ENCODE peak calls at places on chromosomes 1 and 21, in ten cellular contexts. One of them, this sample, is unnamed. For H3K9me3, the result is how much of the 10 kb centered on the place peaks cover.

GRCh38 chr21:44965251-44966022 is 25.6 kb downstream of the SLX9 start:
- DNase-seq in pancreas: no peak
- DNase-seq in transverse colon: no peak
- DNase-seq in CD4-positive, alpha-beta T cell: peak
- DNase-seq in MM.1S: no peak
- DNase-seq in GM23248: peak
- DNase-seq in uterus: no peak
- DNase-seq in Peyer's patch: no peak
- DNase-seq in psoas muscle: peak
- DNase-seq in mammary epithelial cell: no peak
- DNase-seq in this sample: no peak

GRCh38 chr1:176102700-176103244 is 104.3 kb downstream of the COP1 start:
- DNase-seq in pancreas: no peak
- DNase-seq in transverse colon: no peak
- DNase-seq in CD4-positive, alpha-beta T cell: no peak
- DNase-seq in MM.1S: no peak
- DNase-seq in GM23248: peak
- DNase-seq in uterus: no peak
- DNase-seq in Peyer's patch: no peak
- DNase-seq in psoas muscle: no peak
- DNase-seq in mammary epithelial cell: peak
- DNase-seq in this sample: no peak

GRCh38 chr21:26925122-26925521 is 41.8 kb downstream of the ADAMTS5 start:
- DNase-seq in pancreas: no peak
- DNase-seq in transverse colon: no peak
- DNase-seq in CD4-positive, alpha-beta T cell: no peak
- DNase-seq in MM.1S: no peak
- DNase-seq in GM23248: no peak
- DNase-seq in uterus: no peak
- DNase-seq in Peyer's patch: no peak
- DNase-seq in psoas muscle: no peak
- DNase-seq in mammary epithelial cell: no peak
- DNase-seq in this sample: no peak

GRCh38 chr1:11530731-11531311 is 51.9 kb downstream of the DISP3 start:
- DNase-seq in pancreas: no peak
- DNase-seq in transverse colon: no peak
- DNase-seq in CD4-positive, alpha-beta T cell: no peak
- DNase-seq in MM.1S: no peak
- DNase-seq in GM23248: no peak
- DNase-seq in uterus: no peak
- DNase-seq in Peyer's patch: no peak
- DNase-seq in psoas muscle: no peak
- DNase-seq in mammary epithelial cell: no peak
- DNase-seq in this sample: no peak

GRCh38 chr1:172697463-172698100 is 38.7 kb downstream of the FASLG start:
- DNase-seq in pancreas: no peak
- DNase-seq in transverse colon: no peak
- DNase-seq in CD4-positive, alpha-beta T cell: no peak
- DNase-seq in MM.1S: no peak
- DNase-seq in GM23248: no peak
- DNase-seq in uterus: no peak
- DNase-seq in Peyer's patch: no peak
- DNase-seq in psoas muscle: no peak
- DNase-seq in mammary epithelial cell: no peak
- DNase-seq in this sample: no peak

GRCh38 chr1:43135857-43136781 is 36.0 kb downstream of the EBNA1BP2 start:
- DNase-seq in pancreas: no peak
- DNase-seq in transverse colon: no peak
- DNase-seq in CD4-positive, alpha-beta T cell: no peak
- DNase-seq in MM.1S: no peak
- DNase-seq in GM23248: peak
- DNase-seq in uterus: no peak
- DNase-seq in Peyer's patch: no peak
- DNase-seq in psoas muscle: no peak
- DNase-seq in mammary epithelial cell: peak
- DNase-seq in this sample: no peak

GRCh38 chr1:235329139-235329808 is 904 bp downstream of the GGPS1 start:
- DNase-seq in pancreas: peak
- DNase-seq in transverse colon: peak
- DNase-seq in CD4-positive, alpha-beta T cell: peak
- DNase-seq in MM.1S: peak
- DNase-seq in GM23248: peak
- DNase-seq in uterus: peak
- DNase-seq in Peyer's patch: peak
- DNase-seq in psoas muscle: no peak
- DNase-seq in mammary epithelial cell: no peak
- DNase-seq in this sample: peak

GRCh38 chr1:77605246-77606026 is 77.0 kb downstream of the ZZZ3 start:
- DNase-seq in pancreas: no peak
- DNase-seq in transverse colon: peak
- DNase-seq in CD4-positive, alpha-beta T cell: no peak
- DNase-seq in MM.1S: no peak
- DNase-seq in GM23248: peak
- DNase-seq in uterus: peak
- DNase-seq in Peyer's patch: no peak
- DNase-seq in psoas muscle: peak
- DNase-seq in mammary epithelial cell: peak
- DNase-seq in this sample: peak

GRCh38 chr1:17878837-17879236 is 123.7 kb downstream of the ACTL8 start:
- DNase-seq in pancreas: no peak
- DNase-seq in transverse colon: no peak
- DNase-seq in CD4-positive, alpha-beta T cell: no peak
- DNase-seq in MM.1S: no peak
- DNase-seq in GM23248: peak
- DNase-seq in uterus: no peak
- DNase-seq in Peyer's patch: no peak
- DNase-seq in psoas muscle: peak
- DNase-seq in mammary epithelial cell: peak
- DNase-seq in this sample: no peak

GRCh38 chr1:201904579-201904978 is 15.9 kb downstream of the SHISA4 start:
- DNase-seq in pancreas: no peak
- DNase-seq in transverse colon: peak
- DNase-seq in CD4-positive, alpha-beta T cell: no peak
- DNase-seq in MM.1S: no peak
- DNase-seq in GM23248: peak
- DNase-seq in uterus: peak
- DNase-seq in Peyer's patch: no peak
- DNase-seq in psoas muscle: no peak
- DNase-seq in mammary epithelial cell: peak
- DNase-seq in this sample: no peak

GRCh38 chr1:22431965-22432364 is 19.7 kb upstream of the ZBTB40 start:
- DNase-seq in pancreas: no peak
- DNase-seq in transverse colon: no peak
- DNase-seq in CD4-positive, alpha-beta T cell: no peak
- DNase-seq in MM.1S: no peak
- DNase-seq in GM23248: no peak
- DNase-seq in uterus: no peak
- DNase-seq in Peyer's patch: no peak
- DNase-seq in psoas muscle: no peak
- DNase-seq in mammary epithelial cell: no peak
- DNase-seq in this sample: no peak
- H3K27ac ChIP-seq in pancreas: no peak
- H3K27ac ChIP-seq in transverse colon: no peak
- H3K27ac ChIP-seq in CD4-positive, alpha-beta T cell: no peak
- H3K27ac ChIP-seq in MM.1S: no peak
- H3K27ac ChIP-seq in GM23248: no peak
- H3K27ac ChIP-seq in uterus: no peak
- H3K27ac ChIP-seq in Peyer's patch: no peak
- H3K27ac ChIP-seq in psoas muscle: no peak
- H3K27ac ChIP-seq in mammary epithelial cell: no peak
- H3K27ac ChIP-seq in this sample: no peak

GRCh38 chr1:23694371-23694770 is 2.8 kb downstream of the RPL11 start:
- DNase-seq in pancreas: no peak
- DNase-seq in transverse colon: no peak
- DNase-seq in CD4-positive, alpha-beta T cell: no peak
- DNase-seq in MM.1S: no peak
- DNase-seq in GM23248: no peak
- DNase-seq in uterus: no peak
- DNase-seq in Peyer's patch: no peak
- DNase-seq in psoas muscle: no peak
- DNase-seq in mammary epithelial cell: no peak
- DNase-seq in this sample: no peak

GRCh38 chr1:23691499-23692307 is at the start of gene RPL11:
- DNase-seq in pancreas: peak
- DNase-seq in transverse colon: peak
- DNase-seq in CD4-positive, alpha-beta T cell: peak
- DNase-seq in MM.1S: peak
- DNase-seq in GM23248: peak
- DNase-seq in uterus: peak
- DNase-seq in Peyer's patch: peak
- DNase-seq in psoas muscle: peak
- DNase-seq in mammary epithelial cell: peak
- DNase-seq in this sample: peak

GRCh38 chr1:23695667-23696066 is 4.1 kb downstream of the RPL11 start:
- DNase-seq in pancreas: no peak
- DNase-seq in transverse colon: no peak
- DNase-seq in CD4-positive, alpha-beta T cell: no peak
- DNase-seq in MM.1S: no peak
- DNase-seq in GM23248: no peak
- DNase-seq in uterus: no peak
- DNase-seq in Peyer's patch: no peak
- DNase-seq in psoas muscle: no peak
- DNase-seq in mammary epithelial cell: no peak
- DNase-seq in this sample: no peak

GRCh38 chr1:23692308-23692871 is 784 bp downstream of the RPL11 start:
- DNase-seq in pancreas: no peak
- DNase-seq in transverse colon: no peak
- DNase-seq in CD4-positive, alpha-beta T cell: no peak
- DNase-seq in MM.1S: peak
- DNase-seq in GM23248: peak
- DNase-seq in uterus: no peak
- DNase-seq in Peyer's patch: no peak
- DNase-seq in psoas muscle: no peak
- DNase-seq in mammary epithelial cell: no peak
- DNase-seq in this sample: no peak

GRCh38 chr1:23693599-23693998 is 2.0 kb downstream of the RPL11 start:
- DNase-seq in pancreas: no peak
- DNase-seq in transverse colon: no peak
- DNase-seq in CD4-positive, alpha-beta T cell: no peak
- DNase-seq in MM.1S: no peak
- DNase-seq in GM23248: no peak
- DNase-seq in uterus: no peak
- DNase-seq in Peyer's patch: no peak
- DNase-seq in psoas muscle: no peak
- DNase-seq in mammary epithelial cell: no peak
- DNase-seq in this sample: no peak
- H3K9me3 ChIP-seq in pancreas: under half
- H3K9me3 ChIP-seq in transverse colon: under half
- H3K9me3 ChIP-seq in CD4-positive, alpha-beta T cell: under half
- H3K9me3 ChIP-seq in MM.1S: under half
- H3K9me3 ChIP-seq in GM23248: under half
- H3K9me3 ChIP-seq in uterus: under half
- H3K9me3 ChIP-seq in Peyer's patch: under half
- H3K9me3 ChIP-seq in psoas muscle: under half
- H3K9me3 ChIP-seq in mammary epithelial cell: under half
- H3K9me3 ChIP-seq in this sample: under half

GRCh38 chr1:160657477-160657820 is 10.6 kb upstream of the SLAMF1 start:
- DNase-seq in pancreas: no peak
- DNase-seq in transverse colon: no peak
- DNase-seq in CD4-positive, alpha-beta T cell: no peak
- DNase-seq in MM.1S: no peak
- DNase-seq in GM23248: no peak
- DNase-seq in uterus: no peak
- DNase-seq in Peyer's patch: no peak
- DNase-seq in psoas muscle: no peak
- DNase-seq in mammary epithelial cell: peak
- DNase-seq in this sample: no peak
- H3K27ac ChIP-seq in pancreas: no peak
- H3K27ac ChIP-seq in transverse colon: peak
- H3K27ac ChIP-seq in CD4-positive, alpha-beta T cell: no peak
- H3K27ac ChIP-seq in MM.1S: no peak
- H3K27ac ChIP-seq in GM23248: no peak
- H3K27ac ChIP-seq in uterus: no peak
- H3K27ac ChIP-seq in Peyer's patch: peak
- H3K27ac ChIP-seq in psoas muscle: no peak
- H3K27ac ChIP-seq in mammary epithelial cell: no peak
- H3K27ac ChIP-seq in this sample: no peak

GRCh38 chr1:248681651-248682050 is 20.9 kb downstream of the OR14I1 start:
- DNase-seq in pancreas: no peak
- DNase-seq in transverse colon: no peak
- DNase-seq in CD4-positive, alpha-beta T cell: no peak
- DNase-seq in MM.1S: no peak
- DNase-seq in GM23248: no peak
- DNase-seq in uterus: no peak
- DNase-seq in Peyer's patch: no peak
- DNase-seq in psoas muscle: no peak
- DNase-seq in mammary epithelial cell: no peak
- DNase-seq in this sample: no peak

GRCh38 chr1:248691567-248692155 is 10.9 kb downstream of the OR14I1 start:
- DNase-seq in pancreas: no peak
- DNase-seq in transverse colon: no peak
- DNase-seq in CD4-positive, alpha-beta T cell: no peak
- DNase-seq in MM.1S: no peak
- DNase-seq in GM23248: no peak
- DNase-seq in uterus: no peak
- DNase-seq in Peyer's patch: no peak
- DNase-seq in psoas muscle: no peak
- DNase-seq in mammary epithelial cell: no peak
- DNase-seq in this sample: no peak

GRCh38 chr1:248688527-248689298 is 13.9 kb downstream of the OR14I1 start:
- DNase-seq in pancreas: no peak
- DNase-seq in transverse colon: no peak
- DNase-seq in CD4-positive, alpha-beta T cell: no peak
- DNase-seq in MM.1S: no peak
- DNase-seq in GM23248: no peak
- DNase-seq in uterus: no peak
- DNase-seq in Peyer's patch: no peak
- DNase-seq in psoas muscle: no peak
- DNase-seq in mammary epithelial cell: no peak
- DNase-seq in this sample: no peak

DNA sequence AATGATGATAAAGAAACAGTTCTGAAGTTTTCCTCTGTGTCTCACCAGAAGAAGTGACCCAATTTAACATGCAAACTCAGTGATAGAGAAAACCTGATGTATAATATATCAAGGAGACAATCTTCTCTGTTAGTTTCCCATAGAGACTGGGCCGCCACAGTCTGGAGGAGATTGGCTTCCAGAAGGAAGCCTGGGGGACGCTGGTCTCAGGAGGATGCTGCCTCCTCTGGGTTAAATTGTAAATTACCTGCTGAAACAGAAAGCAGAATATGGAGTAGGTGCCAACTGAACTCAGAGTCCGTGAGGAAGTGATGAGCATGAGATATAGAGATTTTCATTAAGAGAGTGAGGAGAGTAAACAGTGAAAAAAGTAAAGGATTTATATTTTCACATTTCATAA is 15.8 kb downstream of the OR14I1 start:
- DNase-seq in pancreas: no peak
- DNase-seq in transverse colon: peak
- DNase-seq in CD4-positive, alpha-beta T cell: no peak
- DNase-seq in MM.1S: peak
- DNase-seq in GM23248: no peak
- DNase-seq in uterus: no peak
- DNase-seq in Peyer's patch: no peak
- DNase-seq in psoas muscle: no peak
- DNase-seq in mammary epithelial cell: no peak
- DNase-seq in this sample: peak
- H3K9me3 ChIP-seq in pancreas: under half
- H3K9me3 ChIP-seq in transverse colon: under half
- H3K9me3 ChIP-seq in CD4-positive, alpha-beta T cell: under half
- H3K9me3 ChIP-seq in MM.1S: under half
- H3K9me3 ChIP-seq in GM23248: under half
- H3K9me3 ChIP-seq in uterus: under half
- H3K9me3 ChIP-seq in Peyer's patch: under half
- H3K9me3 ChIP-seq in psoas muscle: under half
- H3K9me3 ChIP-seq in mammary epithelial cell: under half
- H3K9me3 ChIP-seq in this sample: under half

This sample was measured in DND-41.